ENCODE peak calls at places on chromosomes 3 and 15, in ten cellular contexts. One of them, this sample, is unnamed.

GRCh38 chr3:176058856-176059255 is 1138.4 kb downstream of the TBL1XR1 start:
- DNase-seq in bronchial epithelial cell: no peak
- DNase-seq in AG09319: no peak
- DNase-seq in nephron progenitor cell: no peak
- DNase-seq in lower lobe of right lung: no peak
- DNase-seq in HepG2: no peak
- DNase-seq in AG09309: no peak
- DNase-seq in PC-9: no peak
- DNase-seq in cardiac fibroblast: no peak
- DNase-seq in GM13976: no peak
- DNase-seq in this sample: no peak

GRCh38 chr3:139121513-139122220 is 77.0 kb upstream of the PRR23C start:
- DNase-seq in bronchial epithelial cell: peak
- DNase-seq in AG09319: no peak
- DNase-seq in nephron progenitor cell: no peak
- DNase-seq in lower lobe of right lung: no peak
- DNase-seq in HepG2: peak
- DNase-seq in AG09309: peak
- DNase-seq in PC-9: no peak
- DNase-seq in cardiac fibroblast: no peak
- DNase-seq in GM13976: no peak
- DNase-seq in this sample: no peak

GRCh38 chr15:74406992-74407705 is 26.6 kb downstream of the SEMA7A start:
- DNase-seq in bronchial epithelial cell: peak
- DNase-seq in AG09319: peak
- DNase-seq in nephron progenitor cell: peak
- DNase-seq in lower lobe of right lung: no peak
- DNase-seq in HepG2: peak
- DNase-seq in AG09309: peak
- DNase-seq in PC-9: peak
- DNase-seq in cardiac fibroblast: peak
- DNase-seq in GM13976: no peak
- DNase-seq in this sample: no peak

GRCh38 chr15:98177950-98178848 is 217.7 kb downstream of the ARRDC4 start:
- DNase-seq in bronchial epithelial cell: peak
- DNase-seq in AG09319: peak
- DNase-seq in nephron progenitor cell: peak
- DNase-seq in lower lobe of right lung: no peak
- DNase-seq in HepG2: peak
- DNase-seq in AG09309: peak
- DNase-seq in PC-9: peak
- DNase-seq in cardiac fibroblast: peak
- DNase-seq in GM13976: peak
- DNase-seq in this sample: peak

GRCh38 chr3:5016218-5017161 is 37.3 kb downstream of the BHLHE40 start:
- DNase-seq in bronchial epithelial cell: peak
- DNase-seq in AG09319: no peak
- DNase-seq in nephron progenitor cell: no peak
- DNase-seq in lower lobe of right lung: peak
- DNase-seq in HepG2: peak
- DNase-seq in AG09309: no peak
- DNase-seq in PC-9: peak
- DNase-seq in cardiac fibroblast: peak
- DNase-seq in GM13976: peak
- DNase-seq in this sample: peak

GRCh38 chr3:67357610-67358458 is 296.6 kb downstream of the SUCLG2 start:
- DNase-seq in bronchial epithelial cell: peak
- DNase-seq in AG09319: no peak
- DNase-seq in nephron progenitor cell: peak
- DNase-seq in lower lobe of right lung: no peak
- DNase-seq in HepG2: peak
- DNase-seq in AG09309: no peak
- DNase-seq in PC-9: no peak
- DNase-seq in cardiac fibroblast: peak
- DNase-seq in GM13976: peak
- DNase-seq in this sample: peak

GRCh38 chr15:41921167-41921566 is 27.3 kb upstream of the SPTBN5 start:
- DNase-seq in bronchial epithelial cell: no peak
- DNase-seq in AG09319: no peak
- DNase-seq in nephron progenitor cell: no peak
- DNase-seq in lower lobe of right lung: no peak
- DNase-seq in HepG2: no peak
- DNase-seq in AG09309: no peak
- DNase-seq in PC-9: no peak
- DNase-seq in cardiac fibroblast: peak
- DNase-seq in GM13976: no peak
- DNase-seq in this sample: no peak

GRCh38 chr15:67149068-67149841 is 83.9 kb downstream of the SMAD3 start:
- DNase-seq in bronchial epithelial cell: peak
- DNase-seq in AG09319: no peak
- DNase-seq in nephron progenitor cell: no peak
- DNase-seq in lower lobe of right lung: no peak
- DNase-seq in HepG2: peak
- DNase-seq in AG09309: no peak
- DNase-seq in PC-9: no peak
- DNase-seq in cardiac fibroblast: no peak
- DNase-seq in GM13976: no peak
- DNase-seq in this sample: no peak

GRCh38 chr15:81087121-81087520 is 46.9 kb upstream of the CFAP161 start:
- DNase-seq in bronchial epithelial cell: peak
- DNase-seq in AG09319: no peak
- DNase-seq in nephron progenitor cell: no peak
- DNase-seq in lower lobe of right lung: no peak
- DNase-seq in HepG2: no peak
- DNase-seq in AG09309: peak
- DNase-seq in PC-9: no peak
- DNase-seq in cardiac fibroblast: peak
- DNase-seq in GM13976: no peak
- DNase-seq in this sample: no peak

GRCh38 chr3:21390136-21390535 is 360.9 kb downstream of the ZNF385D start:
- DNase-seq in bronchial epithelial cell: peak
- DNase-seq in AG09319: peak
- DNase-seq in nephron progenitor cell: no peak
- DNase-seq in lower lobe of right lung: no peak
- DNase-seq in HepG2: no peak
- DNase-seq in AG09309: peak
- DNase-seq in PC-9: no peak
- DNase-seq in cardiac fibroblast: peak
- DNase-seq in GM13976: no peak
- DNase-seq in this sample: no peak

GRCh38 chr3:25433868-25434267 is 5.8 kb downstream of the RARB start:
- DNase-seq in bronchial epithelial cell: no peak
- DNase-seq in AG09319: no peak
- DNase-seq in nephron progenitor cell: no peak
- DNase-seq in lower lobe of right lung: no peak
- DNase-seq in HepG2: no peak
- DNase-seq in AG09309: no peak
- DNase-seq in PC-9: no peak
- DNase-seq in cardiac fibroblast: peak
- DNase-seq in GM13976: no peak
- DNase-seq in this sample: peak

GRCh38 chr3:51929420-51930003 is 12.2 kb downstream of the RRP9 start:
- DNase-seq in bronchial epithelial cell: peak
- DNase-seq in AG09319: no peak
- DNase-seq in nephron progenitor cell: peak
- DNase-seq in lower lobe of right lung: no peak
- DNase-seq in HepG2: no peak
- DNase-seq in AG09309: no peak
- DNase-seq in PC-9: no peak
- DNase-seq in cardiac fibroblast: no peak
- DNase-seq in GM13976: peak
- DNase-seq in this sample: no peak

GRCh38 chr3:167705840-167706239 is 28.9 kb downstream of the PDCD10 start:
- DNase-seq in bronchial epithelial cell: no peak
- DNase-seq in AG09319: no peak
- DNase-seq in nephron progenitor cell: no peak
- DNase-seq in lower lobe of right lung: no peak
- DNase-seq in HepG2: no peak
- DNase-seq in AG09309: no peak
- DNase-seq in PC-9: no peak
- DNase-seq in cardiac fibroblast: peak
- DNase-seq in GM13976: no peak
- DNase-seq in this sample: no peak

GRCh38 chr15:63449711-63450110 is 54.7 kb upstream of the USP3 start:
- DNase-seq in bronchial epithelial cell: no peak
- DNase-seq in AG09319: no peak
- DNase-seq in nephron progenitor cell: no peak
- DNase-seq in lower lobe of right lung: no peak
- DNase-seq in HepG2: no peak
- DNase-seq in AG09309: no peak
- DNase-seq in PC-9: no peak
- DNase-seq in cardiac fibroblast: no peak
- DNase-seq in GM13976: no peak
- DNase-seq in this sample: no peak

GRCh38 chr3:15822281-15822680 is 24.5 kb upstream of the ANKRD28 start:
- DNase-seq in bronchial epithelial cell: no peak
- DNase-seq in AG09319: no peak
- DNase-seq in nephron progenitor cell: no peak
- DNase-seq in lower lobe of right lung: no peak
- DNase-seq in HepG2: no peak
- DNase-seq in AG09309: no peak
- DNase-seq in PC-9: no peak
- DNase-seq in cardiac fibroblast: no peak
- DNase-seq in GM13976: no peak
- DNase-seq in this sample: no peak

GRCh38 chr3:137998121-137998520 is 11.8 kb upstream of the CLDN18 start:
- DNase-seq in bronchial epithelial cell: peak
- DNase-seq in AG09319: no peak
- DNase-seq in nephron progenitor cell: no peak
- DNase-seq in lower lobe of right lung: no peak
- DNase-seq in HepG2: no peak
- DNase-seq in AG09309: no peak
- DNase-seq in PC-9: no peak
- DNase-seq in cardiac fibroblast: no peak
- DNase-seq in GM13976: no peak
- DNase-seq in this sample: no peak

GRCh38 chr15:79641841-79642240 is 209.7 kb downstream of the MINAR1 start:
- DNase-seq in bronchial epithelial cell: no peak
- DNase-seq in AG09319: no peak
- DNase-seq in nephron progenitor cell: no peak
- DNase-seq in lower lobe of right lung: no peak
- DNase-seq in HepG2: no peak
- DNase-seq in AG09309: peak
- DNase-seq in PC-9: no peak
- DNase-seq in cardiac fibroblast: no peak
- DNase-seq in GM13976: no peak
- DNase-seq in this sample: no peak

GRCh38 chr3:12175844-12176453 is 17.2 kb upstream of the TIMP4 start:
- DNase-seq in bronchial epithelial cell: peak
- DNase-seq in AG09319: no peak
- DNase-seq in nephron progenitor cell: peak
- DNase-seq in lower lobe of right lung: peak
- DNase-seq in HepG2: peak
- DNase-seq in AG09309: no peak
- DNase-seq in PC-9: peak
- DNase-seq in cardiac fibroblast: peak
- DNase-seq in GM13976: peak
- DNase-seq in this sample: peak
- TF ChIP-seq CTCF in bronchial epithelial cell: peak
- TF ChIP-seq CTCF in AG09319: peak
- TF ChIP-seq CTCF in nephron progenitor cell: peak
- TF ChIP-seq CTCF in lower lobe of right lung: peak
- TF ChIP-seq CTCF in HepG2: peak
- TF ChIP-seq CTCF in AG09309: peak
- TF ChIP-seq CTCF in PC-9: peak
- TF ChIP-seq CTCF in cardiac fibroblast: peak
- TF ChIP-seq CTCF in GM13976: peak
- TF ChIP-seq CTCF in this sample: peak

DNA sequence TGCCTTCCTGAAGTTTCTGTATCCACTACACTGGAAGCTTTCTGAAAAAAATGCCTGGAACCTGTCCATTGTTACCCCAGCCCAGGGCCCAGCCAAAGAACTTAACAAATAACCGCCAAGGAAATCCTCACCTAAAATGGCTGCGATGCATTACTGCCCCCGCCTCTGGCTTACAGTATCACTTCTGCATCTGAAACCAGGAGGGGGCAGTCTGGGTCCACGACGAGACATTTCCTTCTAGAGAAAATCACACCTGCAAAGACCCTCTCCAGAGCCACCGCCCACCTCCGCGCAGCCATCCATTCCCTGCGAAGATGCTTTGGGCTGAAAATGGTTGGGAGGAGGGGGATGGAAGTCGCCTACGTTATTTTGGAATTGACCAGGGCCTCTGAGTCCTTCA is 22.4 kb upstream of the CELF6 start:
- DNase-seq in bronchial epithelial cell: peak
- DNase-seq in AG09319: no peak
- DNase-seq in nephron progenitor cell: peak
- DNase-seq in lower lobe of right lung: no peak
- DNase-seq in HepG2: peak
- DNase-seq in AG09309: no peak
- DNase-seq in PC-9: no peak
- DNase-seq in cardiac fibroblast: peak
- DNase-seq in GM13976: peak
- DNase-seq in this sample: peak
- TF ChIP-seq CTCF in bronchial epithelial cell: peak
- TF ChIP-seq CTCF in AG09319: peak
- TF ChIP-seq CTCF in nephron progenitor cell: no peak
- TF ChIP-seq CTCF in lower lobe of right lung: peak
- TF ChIP-seq CTCF in HepG2: peak
- TF ChIP-seq CTCF in AG09309: peak
- TF ChIP-seq CTCF in PC-9: peak
- TF ChIP-seq CTCF in cardiac fibroblast: peak
- TF ChIP-seq CTCF in GM13976: no peak
- TF ChIP-seq CTCF in this sample: peak

DNA sequence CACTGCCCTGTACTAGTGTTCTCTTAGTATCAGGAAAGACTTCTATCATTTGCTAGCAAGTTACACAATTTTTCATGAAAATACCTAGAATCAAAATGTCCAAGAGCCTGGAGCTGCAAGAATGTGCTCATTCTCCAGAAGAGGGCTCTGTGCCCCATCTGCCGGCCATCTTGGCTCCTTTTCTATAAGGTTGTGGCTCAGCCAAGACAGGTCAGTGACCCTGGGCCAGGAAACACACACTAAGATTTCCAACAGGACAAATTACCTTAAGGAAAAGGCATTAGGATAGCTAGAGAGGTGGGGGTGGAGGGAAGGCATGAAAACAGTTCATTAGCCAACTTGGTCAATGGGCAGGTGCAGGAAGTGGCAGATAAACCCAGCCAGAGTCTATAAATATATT is 20.7 kb downstream of the TIMP4 start:
- DNase-seq in bronchial epithelial cell: peak
- DNase-seq in AG09319: no peak
- DNase-seq in nephron progenitor cell: peak
- DNase-seq in lower lobe of right lung: no peak
- DNase-seq in HepG2: no peak
- DNase-seq in AG09309: no peak
- DNase-seq in PC-9: peak
- DNase-seq in cardiac fibroblast: peak
- DNase-seq in GM13976: no peak
- DNase-seq in this sample: peak
- TF ChIP-seq CTCF in bronchial epithelial cell: peak
- TF ChIP-seq CTCF in AG09319: peak
- TF ChIP-seq CTCF in nephron progenitor cell: no peak
- TF ChIP-seq CTCF in lower lobe of right lung: peak
- TF ChIP-seq CTCF in HepG2: peak
- TF ChIP-seq CTCF in AG09309: peak
- TF ChIP-seq CTCF in PC-9: peak
- TF ChIP-seq CTCF in cardiac fibroblast: peak
- TF ChIP-seq CTCF in GM13976: peak
- TF ChIP-seq CTCF in this sample: peak

GRCh38 chr15:43187544-43188155 is 2.4 kb downstream of the CCNDBP1 start:
- DNase-seq in bronchial epithelial cell: peak
- DNase-seq in AG09319: peak
- DNase-seq in nephron progenitor cell: no peak
- DNase-seq in lower lobe of right lung: no peak
- DNase-seq in HepG2: peak
- DNase-seq in AG09309: peak
- DNase-seq in PC-9: no peak
- DNase-seq in cardiac fibroblast: peak
- DNase-seq in GM13976: no peak
- DNase-seq in this sample: no peak
- TF ChIP-seq CTCF in bronchial epithelial cell: peak
- TF ChIP-seq CTCF in AG09319: peak
- TF ChIP-seq CTCF in nephron progenitor cell: peak
- TF ChIP-seq CTCF in lower lobe of right lung: peak
- TF ChIP-seq CTCF in HepG2: peak
- TF ChIP-seq CTCF in AG09309: peak
- TF ChIP-seq CTCF in PC-9: peak
- TF ChIP-seq CTCF in cardiac fibroblast: peak
- TF ChIP-seq CTCF in GM13976: peak
- TF ChIP-seq CTCF in this sample: no peak

This sample was measured in Calu3.